ENCODE peak calls at places on chromosome 22, in four cellular contexts. H is adrenal gland; V is CD8-positive, alpha-beta T cell; S is SK-N-SH. G is an unnamed sample.

GRCh38 chr22:38269466-38269865 is 3.3 kb downstream of the TMEM184B start:
- DNase-seq in H (no peak), V (no peak), S (no peak), G (no peak)

GRCh38 chr22:38870312-38870741 is 1.7 kb downstream of the CBX6 start:
- DNase-seq in S (peak), H (peak), V (peak), G (peak)

GRCh38 chr22:20887375-20887774 is 28.6 kb downstream of the SNAP29 start:
- DNase-seq in H (no peak), S (peak), V (no peak), G (no peak)

GRCh38 chr22:37288521-37288920 is 6.2 kb downstream of the CYTH4 start:
- DNase-seq in S (no peak), H (no peak), V (no peak), G (no peak)

GRCh38 chr22:43857367-43857766 is 4.9 kb downstream of the SULT4A1 start:
- DNase-seq in V (no peak), H (no peak), S (no peak), G (no peak)

GRCh38 chr22:29093501-29093921 is 20.7 kb downstream of the KREMEN1 start:
- DNase-seq in V (no peak), H (no peak), S (peak), G (no peak)

GRCh38 chr22:38853149-38853548 is 9.3 kb upstream of the NPTXR start:
- DNase-seq in S (no peak), H (no peak), V (no peak), G (no peak)

GRCh38 chr22:38114484-38115398 is 4.3 kb upstream of the BAIAP2L2 start:
- DNase-seq in S (peak), H (peak), V (peak), G (peak)

GRCh38 chr22:48703265-48703941 is 1124.3 kb downstream of the BRD1 start:
- DNase-seq in H (no peak), V (no peak), S (no peak), G (no peak)

GRCh38 chr22:44263547-44263946 is 49.2 kb downstream of the SHISAL1 start:
- DNase-seq in H (no peak), S (no peak), V (no peak), G (no peak)

GRCh38 chr22:19473578-19473977 is 5.4 kb downstream of the UFD1 start:
- DNase-seq in H (no peak), V (no peak), S (no peak), G (no peak)

GRCh38 chr22:34812631-34813030 is 253.3 kb upstream of the ISX start:
- DNase-seq in V (no peak), S (no peak), H (no peak), G (no peak)

GRCh38 chr22:21045585-21046294 is at the start of gene LRRC74B:
- DNase-seq in V (peak), S (peak), H (peak), G (peak)

GRCh38 chr22:17121235-17122195 is at the start of gene TMEM121B:
- DNase-seq in S (peak), V (no peak), H (peak), G (no peak)

GRCh38 chr22:28969401-28970168 is 86.2 kb downstream of the ZNRF3 start:
- DNase-seq in S (no peak), H (no peak), V (no peak), G (no peak)

GRCh38 chr22:49045276-49045675 is 782.4 kb downstream of the BRD1 start:
- DNase-seq in S (no peak), V (no peak), H (no peak), G (no peak)

GRCh38 chr22:46813816-46814597 is 51.6 kb downstream of the TBC1D22A start:
- DNase-seq in V (no peak), H (no peak), S (no peak), G (no peak)

GRCh38 chr22:42443240-42444059 is 11.2 kb upstream of the NFAM1 start:
- DNase-seq in H (no peak), S (no peak), V (no peak), G (no peak)

GRCh38 chr22:17861909-17862308 is 87.6 kb upstream of the BID start:
- DNase-seq in V (no peak), S (no peak), H (no peak), G (no peak)

GRCh38 chr22:33962409-33962808 is 42.1 kb upstream of the LARGE1 start:
- DNase-seq in S (no peak), V (no peak), H (no peak), G (no peak)

GRCh38 chr22:38755155-38755910 is 465 bp downstream of the SUN2 start:
- DNase-seq in H (peak), S (peak), V (no peak), G (peak)

GRCh38 chr22:29151316-29151715 is 54.4 kb upstream of the EMID1 start:
- DNase-seq in V (no peak), H (no peak), S (no peak), G (no peak)

GRCh38 chr22:17436981-17437410 is 67.7 kb downstream of the CECR2 start:
- DNase-seq in S (no peak), V (no peak), H (no peak), G (no peak)

GRCh38 chr22:47587361-47587760 is 824.9 kb downstream of the TBC1D22A start:
- DNase-seq in H (no peak), V (no peak), S (no peak), G (no peak)

GRCh38 chr22:35587447-35587870 is 29.7 kb downstream of the MB start:
- DNase-seq in S (peak), V (no peak), H (no peak), G (no peak)

GRCh38 chr22:48797731-48798130 is 1029.9 kb downstream of the BRD1 start:
- DNase-seq in H (no peak), S (no peak), V (no peak), G (no peak)

GRCh38 chr22:38172489-38173155 is 9.0 kb downstream of the PLA2G6 start:
- DNase-seq in H (peak), V (peak), S (no peak), G (peak)

GRCh38 chr22:36027960-36028645 is 521 bp downstream of the RBFOX2 start:
- DNase-seq in H (no peak), V (peak), S (peak), G (no peak)

GRCh38 chr22:48954781-48955311 is 872.8 kb downstream of the BRD1 start:
- DNase-seq in V (no peak), S (no peak), H (no peak), G (no peak)

GRCh38 chr22:36816635-36817428 is at the start of gene PVALB:
- DNase-seq in S (peak), H (peak), V (no peak), G (no peak)

GRCh38 chr22:25702046-25702445 is 39.9 kb upstream of the MYO18B start:
- DNase-seq in S (peak), V (no peak), H (no peak), G (no peak)

GRCh38 chr22:17754233-17754925 is 19.9 kb downstream of the BID start:
- DNase-seq in S (no peak), H (no peak), V (no peak), G (no peak)

GRCh38 chr22:19035474-19036228 is 86.6 kb downstream of the DGCR2 start:
- DNase-seq in V (no peak), H (no peak), S (no peak), G (no peak)

GRCh38 chr22:48315415-48316244 is 1512.0 kb downstream of the BRD1 start:
- DNase-seq in V (no peak), S (no peak), H (no peak), G (no peak)

GRCh38 chr22:24465975-24466374 is 29.2 kb upstream of the UPB1 start:
- DNase-seq in V (no peak), H (no peak), S (no peak), G (no peak)
- H3K27ac ChIP-seq in V (no peak), H (no peak), S (peak), G (no peak)

DNA sequence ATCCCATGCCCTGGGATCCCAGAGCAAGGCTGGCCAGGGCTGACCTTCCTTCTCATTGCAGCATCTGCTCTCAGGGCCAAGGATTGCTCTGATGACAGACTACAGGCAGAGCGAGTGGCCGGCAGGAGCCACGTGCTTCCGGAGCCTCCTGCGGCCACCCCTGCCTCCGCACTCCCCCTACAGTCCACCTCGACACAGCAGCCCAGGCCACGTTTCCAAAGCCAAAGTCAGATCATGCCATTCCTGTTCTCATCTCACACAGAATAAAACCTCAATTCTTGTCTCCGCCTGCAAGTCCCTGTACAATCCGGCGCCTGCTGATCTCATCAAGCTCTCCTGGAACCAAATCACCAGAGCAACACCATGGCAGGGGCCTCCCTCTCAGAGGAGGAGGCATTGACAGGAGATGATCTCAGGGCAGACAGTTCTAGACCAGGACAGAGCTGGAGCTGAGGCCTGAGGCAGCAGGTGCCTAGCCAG is 20.9 kb upstream of the UPK3A start:
- DNase-seq in S (peak), V (no peak), H (peak), G (no peak)
- H3K27ac ChIP-seq in S (no peak), V (no peak), H (peak), G (no peak)

GRCh38 chr22:40534379-40535188 is 101.9 kb downstream of the MRTFA start:
- DNase-seq in V (no peak), H (no peak), S (no peak), G (no peak)

GRCh38 chr22:40535189-40535512 is 101.4 kb downstream of the MRTFA start:
- DNase-seq in V (no peak), H (no peak), S (no peak), G (no peak)

GRCh38 chr22:40533712-40534378 is 102.7 kb downstream of the MRTFA start:
- DNase-seq in S (no peak), H (no peak), V (peak), G (peak)

GRCh38 chr22:40531951-40532900 is 104.3 kb downstream of the MRTFA start:
- DNase-seq in S (peak), H (no peak), V (no peak), G (no peak)

DNA sequence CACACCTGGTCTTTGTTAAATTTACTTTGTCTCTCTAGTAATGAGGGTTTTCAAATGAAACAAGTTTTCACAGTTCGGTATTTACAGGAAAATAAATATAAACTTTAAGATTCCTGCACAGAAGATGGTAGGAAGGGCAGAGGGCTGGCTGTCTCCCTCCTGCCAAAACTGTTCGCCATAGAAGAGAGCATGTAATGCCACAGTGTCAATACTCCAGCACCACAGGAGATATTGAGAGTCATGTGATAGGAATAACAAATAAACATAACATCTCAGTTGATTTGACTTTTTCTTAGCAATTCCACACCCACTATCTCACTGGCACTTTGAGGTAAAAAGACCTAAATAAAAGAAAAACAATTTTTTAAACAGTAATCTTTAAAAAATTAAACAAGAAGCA is 100.9 kb downstream of the MRTFA start:
- DNase-seq in V (no peak), H (no peak), S (no peak), G (no peak)
- H3K27ac ChIP-seq in V (no peak), H (no peak), S (peak), G (peak)

DNA sequence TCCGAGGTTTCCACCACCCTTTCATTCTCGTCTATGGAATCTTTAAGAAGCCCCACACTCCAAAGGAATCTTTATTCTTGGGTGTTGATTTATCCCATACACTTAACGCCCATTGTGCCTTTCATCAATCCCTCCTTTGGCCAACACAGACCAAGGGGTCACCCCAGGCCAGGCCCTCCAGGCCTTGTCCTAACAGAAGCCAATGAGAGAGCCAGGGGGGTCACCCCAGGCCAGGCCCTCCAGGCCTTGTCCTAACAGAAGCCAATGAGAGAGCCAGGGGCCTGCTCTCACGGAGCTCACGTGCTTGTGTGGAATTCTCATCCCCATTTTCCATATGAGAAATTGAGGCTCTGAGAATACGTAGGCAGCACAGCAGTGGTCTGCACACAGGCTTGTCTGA is 47.9 kb upstream of the TIMP3 start:
- DNase-seq in S (no peak), H (no peak), V (no peak), G (no peak)
- H3K27ac ChIP-seq in S (no peak), H (no peak), V (no peak), G (no peak)

GRCh38 chr22:31346255-31346732 is at the start of gene PATZ1:
- DNase-seq in V (peak), S (peak), H (peak), G (peak)
- H3K27ac ChIP-seq in V (peak), S (peak), H (peak), G (peak)